ENCODE peak calls at places on chromosome 18, in eight cellular contexts. One of them, this sample, is unnamed.

GRCh38 chr18:14927701-14928100 is 179.7 kb downstream of the ANKRD30B start:
- DNase-seq in thyroid gland: no peak
- DNase-seq in A549: no peak
- DNase-seq in breast epithelium: no peak
- DNase-seq in ovary: no peak
- DNase-seq in gastrocnemius medialis: no peak
- DNase-seq in transverse colon: no peak
- DNase-seq in stomach: no peak
- DNase-seq in this sample: no peak

GRCh38 chr18:31101148-31102019 is 837 bp downstream of the DSC2 start:
- DNase-seq in gastrocnemius medialis: peak; percentile 25
- DNase-seq in stomach: peak; percentile 75
- DNase-seq in transverse colon: peak; percentile 73
- DNase-seq in ovary: peak; percentile 82
- DNase-seq in A549: peak; percentile 10
- DNase-seq in thyroid gland: peak; percentile 80
- DNase-seq in breast epithelium: peak; percentile 61
- DNase-seq in this sample: peak; percentile 91

GRCh38 chr18:24490545-24490944 is 30.1 kb downstream of the HRH4 start:
- DNase-seq in stomach: no peak
- DNase-seq in A549: no peak
- DNase-seq in ovary: no peak
- DNase-seq in thyroid gland: no peak
- DNase-seq in breast epithelium: no peak
- DNase-seq in gastrocnemius medialis: no peak
- DNase-seq in transverse colon: no peak
- DNase-seq in this sample: no peak

GRCh38 chr18:8140841-8141501 is 468.3 kb upstream of the RAB12 start:
- DNase-seq in A549: no peak
- DNase-seq in transverse colon: peak; percentile 10
- DNase-seq in thyroid gland: no peak
- DNase-seq in breast epithelium: no peak
- DNase-seq in gastrocnemius medialis: peak; percentile 85
- DNase-seq in ovary: peak; percentile 49
- DNase-seq in stomach: no peak
- DNase-seq in this sample: no peak

GRCh38 chr18:21598726-21599584 is 1.5 kb downstream of the ESCO1 start:
- DNase-seq in ovary: peak; percentile 51
- DNase-seq in thyroid gland: no peak
- DNase-seq in A549: no peak
- DNase-seq in gastrocnemius medialis: no peak
- DNase-seq in stomach: no peak
- DNase-seq in breast epithelium: no peak
- DNase-seq in transverse colon: peak; percentile 28
- DNase-seq in this sample: no peak

GRCh38 chr18:10119991-10120390 is 206.2 kb downstream of the VAPA start:
- DNase-seq in thyroid gland: no peak
- DNase-seq in A549: no peak
- DNase-seq in ovary: no peak
- DNase-seq in gastrocnemius medialis: no peak
- DNase-seq in stomach: no peak
- DNase-seq in transverse colon: no peak
- DNase-seq in breast epithelium: no peak
- DNase-seq in this sample: no peak

GRCh38 chr18:48729421-48729820 is 190.6 kb downstream of the CTIF start:
- DNase-seq in ovary: no peak
- DNase-seq in breast epithelium: no peak
- DNase-seq in gastrocnemius medialis: no peak
- DNase-seq in thyroid gland: no peak
- DNase-seq in A549: no peak
- DNase-seq in transverse colon: no peak
- DNase-seq in stomach: no peak
- DNase-seq in this sample: no peak

GRCh38 chr18:43486462-43486861 is 209.2 kb upstream of the SYT4 start:
- DNase-seq in ovary: no peak
- DNase-seq in gastrocnemius medialis: no peak
- DNase-seq in stomach: peak; percentile 37
- DNase-seq in breast epithelium: no peak
- DNase-seq in thyroid gland: peak; percentile 22
- DNase-seq in transverse colon: no peak
- DNase-seq in A549: no peak
- DNase-seq in this sample: no peak

GRCh38 chr18:48340502-48340901 is 68.7 kb downstream of the ZBTB7C start:
- DNase-seq in stomach: no peak
- DNase-seq in gastrocnemius medialis: no peak
- DNase-seq in A549: no peak
- DNase-seq in thyroid gland: no peak
- DNase-seq in ovary: no peak
- DNase-seq in transverse colon: no peak
- DNase-seq in breast epithelium: no peak
- DNase-seq in this sample: no peak

GRCh38 chr18:297936-298335 is 30.1 kb upstream of the THOC1 start:
- DNase-seq in transverse colon: no peak
- DNase-seq in breast epithelium: no peak
- DNase-seq in ovary: no peak
- DNase-seq in A549: no peak
- DNase-seq in stomach: no peak
- DNase-seq in thyroid gland: no peak
- DNase-seq in gastrocnemius medialis: no peak
- DNase-seq in this sample: no peak

GRCh38 chr18:35938158-35938557 is 34.3 kb upstream of the RMP24 start:
- DNase-seq in ovary: no peak
- DNase-seq in breast epithelium: no peak
- DNase-seq in stomach: no peak
- DNase-seq in thyroid gland: no peak
- DNase-seq in transverse colon: no peak
- DNase-seq in gastrocnemius medialis: no peak
- DNase-seq in A549: no peak
- DNase-seq in this sample: no peak

GRCh38 chr18:28019425-28020108 is 157.4 kb downstream of the CDH2 start:
- DNase-seq in breast epithelium: no peak
- DNase-seq in transverse colon: no peak
- DNase-seq in gastrocnemius medialis: no peak
- DNase-seq in stomach: no peak
- DNase-seq in thyroid gland: no peak
- DNase-seq in A549: no peak
- DNase-seq in ovary: no peak
- DNase-seq in this sample: no peak

GRCh38 chr18:55351220-55351619 is 236.8 kb downstream of the TCF4 start:
- DNase-seq in thyroid gland: no peak
- DNase-seq in stomach: no peak
- DNase-seq in gastrocnemius medialis: no peak
- DNase-seq in A549: no peak
- DNase-seq in breast epithelium: no peak
- DNase-seq in transverse colon: no peak
- DNase-seq in ovary: no peak
- DNase-seq in this sample: no peak

GRCh38 chr18:46140173-46140572 is 36.0 kb downstream of the HAUS1 start:
- DNase-seq in breast epithelium: no peak
- DNase-seq in stomach: no peak
- DNase-seq in ovary: no peak
- DNase-seq in A549: no peak
- DNase-seq in transverse colon: no peak
- DNase-seq in thyroid gland: no peak
- DNase-seq in gastrocnemius medialis: no peak
- DNase-seq in this sample: no peak

GRCh38 chr18:51884039-51884438 is 456.0 kb upstream of the DCC start:
- DNase-seq in stomach: no peak
- DNase-seq in ovary: no peak
- DNase-seq in gastrocnemius medialis: no peak
- DNase-seq in breast epithelium: no peak
- DNase-seq in A549: no peak
- DNase-seq in thyroid gland: no peak
- DNase-seq in transverse colon: no peak
- DNase-seq in this sample: no peak

DNA sequence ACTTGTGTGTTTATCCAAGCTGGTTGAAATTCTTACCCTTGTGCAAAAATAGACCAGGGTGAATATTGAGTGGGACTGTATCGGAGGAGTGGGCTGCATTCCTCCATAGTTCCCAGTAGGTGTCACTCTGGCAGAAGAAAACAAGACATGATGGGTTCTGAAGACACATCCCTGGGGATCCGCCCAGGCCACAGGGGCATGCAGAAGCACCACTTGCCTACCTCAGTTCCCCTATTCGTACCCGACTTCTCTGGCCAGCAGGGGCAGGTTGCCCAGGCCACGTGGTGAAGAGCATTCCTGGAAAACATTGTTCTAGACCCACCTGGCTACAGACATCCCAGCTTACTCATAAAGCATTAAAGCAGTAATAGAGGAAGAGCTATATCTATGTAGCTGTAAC is 168.2 kb downstream of the FAM210A start:
- DNase-seq in transverse colon: no peak
- DNase-seq in A549: peak; percentile 32
- DNase-seq in gastrocnemius medialis: no peak
- DNase-seq in stomach: no peak
- DNase-seq in ovary: no peak
- DNase-seq in breast epithelium: no peak
- DNase-seq in thyroid gland: peak; percentile 34
- DNase-seq in this sample: no peak
- TF ChIP-seq CTCF in transverse colon: peak; percentile 37
- TF ChIP-seq CTCF in A549: peak; percentile 48
- TF ChIP-seq CTCF in gastrocnemius medialis: peak; percentile 67
- TF ChIP-seq CTCF in stomach: no peak
- TF ChIP-seq CTCF in ovary: no peak
- TF ChIP-seq CTCF in breast epithelium: no peak
- TF ChIP-seq CTCF in thyroid gland: peak; percentile 73
- TF ChIP-seq CTCF in this sample: no peak

GRCh38 chr18:70190529-70190928 is 15.0 kb downstream of the RTTN start:
- DNase-seq in A549: no peak
- DNase-seq in gastrocnemius medialis: no peak
- DNase-seq in thyroid gland: no peak
- DNase-seq in transverse colon: no peak
- DNase-seq in breast epithelium: no peak
- DNase-seq in ovary: no peak
- DNase-seq in stomach: no peak
- DNase-seq in this sample: no peak
- H3K4me3 ChIP-seq in A549: no peak overlapping the region
- H3K4me3 ChIP-seq in gastrocnemius medialis: no peak overlapping the region
- H3K4me3 ChIP-seq in thyroid gland: no peak overlapping the region
- H3K4me3 ChIP-seq in transverse colon: no peak overlapping the region
- H3K4me3 ChIP-seq in breast epithelium: no peak overlapping the region
- H3K4me3 ChIP-seq in ovary: no peak overlapping the region
- H3K4me3 ChIP-seq in stomach: no peak overlapping the region
- H3K4me3 ChIP-seq in this sample: no peak overlapping the region

GRCh38 chr18:74148543-74149070 is 284 bp downstream of the TIMM21 start:
- DNase-seq in breast epithelium: no peak
- DNase-seq in A549: no peak
- DNase-seq in gastrocnemius medialis: no peak
- DNase-seq in transverse colon: no peak
- DNase-seq in stomach: no peak
- DNase-seq in ovary: no peak
- DNase-seq in thyroid gland: no peak
- DNase-seq in this sample: no peak
- TF ChIP-seq POLR2A in breast epithelium: no peak
- TF ChIP-seq POLR2A in A549: no peak
- TF ChIP-seq POLR2A in gastrocnemius medialis: no peak
- TF ChIP-seq POLR2A in transverse colon: no peak
- TF ChIP-seq POLR2A in stomach: no peak
- TF ChIP-seq POLR2A in ovary: no peak
- TF ChIP-seq POLR2A in thyroid gland: peak; percentile 46
- TF ChIP-seq POLR2A in this sample: no peak

DNA sequence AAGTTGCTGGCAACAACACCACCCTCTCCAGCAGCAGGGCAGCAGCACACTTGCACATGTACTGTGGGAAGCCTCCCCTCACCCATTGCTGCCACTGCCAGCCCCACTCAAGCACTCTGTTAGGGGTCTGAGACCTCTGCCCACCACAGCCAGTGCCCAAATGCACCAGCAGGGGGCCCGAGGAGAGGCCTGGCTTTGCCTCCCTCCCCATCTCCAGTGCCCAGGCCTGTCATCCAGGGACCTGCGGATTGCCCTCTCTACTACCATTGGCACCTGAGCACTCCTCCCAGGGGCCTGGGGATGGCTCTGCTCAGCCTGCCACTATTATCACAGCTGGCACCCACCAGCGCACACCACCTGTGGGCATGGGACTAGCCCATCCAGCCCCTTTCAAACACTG is 175.7 kb downstream of the PMAIP1 start:
- DNase-seq in stomach: no peak
- DNase-seq in breast epithelium: no peak
- DNase-seq in A549: no peak
- DNase-seq in gastrocnemius medialis: no peak
- DNase-seq in ovary: no peak
- DNase-seq in thyroid gland: no peak
- DNase-seq in transverse colon: no peak
- DNase-seq in this sample: no peak
- TF ChIP-seq CTCF in stomach: no peak
- TF ChIP-seq CTCF in breast epithelium: no peak
- TF ChIP-seq CTCF in A549: no peak
- TF ChIP-seq CTCF in gastrocnemius medialis: no peak
- TF ChIP-seq CTCF in ovary: no peak
- TF ChIP-seq CTCF in thyroid gland: no peak
- TF ChIP-seq CTCF in transverse colon: no peak
- TF ChIP-seq CTCF in this sample: no peak

This sample was measured in lower leg skin.